ENCODE peak calls at places on chromosomes 5 and 9, in five cellular contexts. One of them, this sample, is unnamed.

GRCh38 chr9:35673132-35673997 is at the start of gene CA9:
- DNase-seq in kidney epithelial cell: no peak
- DNase-seq in Caco-2: no peak
- DNase-seq in choroid plexus epithelial cell: no peak
- DNase-seq in transverse colon: peak; percentile 49
- DNase-seq in this sample: no peak

GRCh38 chr5:33788922-33789321 is 102.9 kb downstream of the ADAMTS12 start:
- DNase-seq in choroid plexus epithelial cell: peak; percentile 97
- DNase-seq in kidney epithelial cell: peak; percentile 93
- DNase-seq in Caco-2: no peak
- DNase-seq in transverse colon: no peak
- DNase-seq in this sample: peak; percentile 98

GRCh38 chr5:147461915-147462314 is 48.0 kb downstream of the DPYSL3 start:
- DNase-seq in Caco-2: no peak
- DNase-seq in transverse colon: no peak
- DNase-seq in kidney epithelial cell: no peak
- DNase-seq in choroid plexus epithelial cell: peak; percentile 22
- DNase-seq in this sample: no peak

GRCh38 chr9:91144782-91145181 is 216.9 kb downstream of the AUH start:
- DNase-seq in kidney epithelial cell: no peak
- DNase-seq in Caco-2: no peak
- DNase-seq in choroid plexus epithelial cell: no peak
- DNase-seq in transverse colon: no peak
- DNase-seq in this sample: peak; percentile 28

GRCh38 chr5:885529-885928 is 7.1 kb downstream of the BRD9 start:
- DNase-seq in transverse colon: no peak
- DNase-seq in Caco-2: peak; percentile 23
- DNase-seq in kidney epithelial cell: no peak
- DNase-seq in choroid plexus epithelial cell: no peak
- DNase-seq in this sample: no peak

GRCh38 chr5:38162625-38163024 is 95.7 kb upstream of the EGFLAM start:
- DNase-seq in Caco-2: no peak
- DNase-seq in choroid plexus epithelial cell: peak; percentile 1
- DNase-seq in transverse colon: no peak
- DNase-seq in kidney epithelial cell: no peak
- DNase-seq in this sample: no peak

GRCh38 chr9:86093788-86094555 is 5.4 kb downstream of the GOLM1 start:
- DNase-seq in kidney epithelial cell: no peak
- DNase-seq in transverse colon: peak; percentile 87
- DNase-seq in choroid plexus epithelial cell: peak; percentile 77
- DNase-seq in Caco-2: peak; percentile 94
- DNase-seq in this sample: peak; percentile 47

GRCh38 chr9:93713716-93714115 is 137.3 kb downstream of the PHF2 start:
- DNase-seq in choroid plexus epithelial cell: peak; percentile 11
- DNase-seq in transverse colon: no peak
- DNase-seq in Caco-2: no peak
- DNase-seq in kidney epithelial cell: no peak
- DNase-seq in this sample: no peak

GRCh38 chr5:170861855-170862766 is at the start of gene RANBP17:
- DNase-seq in kidney epithelial cell: no peak
- DNase-seq in choroid plexus epithelial cell: peak; percentile 88
- DNase-seq in transverse colon: peak; percentile 55
- DNase-seq in Caco-2: peak; percentile 84
- DNase-seq in this sample: peak; percentile 79

GRCh38 chr9:136339173-136339957 is 12.0 kb downstream of the GPSM1 start:
- DNase-seq in Caco-2: no peak
- DNase-seq in kidney epithelial cell: no peak
- DNase-seq in transverse colon: peak; percentile 79
- DNase-seq in choroid plexus epithelial cell: peak; percentile 74
- DNase-seq in this sample: peak; percentile 59

GRCh38 chr9:133707761-133708122 is 30.4 kb downstream of the SARDH start:
- DNase-seq in choroid plexus epithelial cell: no peak
- DNase-seq in kidney epithelial cell: no peak
- DNase-seq in Caco-2: no peak
- DNase-seq in transverse colon: no peak
- DNase-seq in this sample: no peak

GRCh38 chr9:137320555-137321384 is 18.7 kb upstream of the NRARP start:
- DNase-seq in Caco-2: peak; percentile 38
- DNase-seq in kidney epithelial cell: no peak
- DNase-seq in transverse colon: peak; percentile 17
- DNase-seq in choroid plexus epithelial cell: no peak
- DNase-seq in this sample: no peak

GRCh38 chr5:127969651-127970050 is 113.9 kb upstream of the SLC12A2 start:
- DNase-seq in Caco-2: no peak
- DNase-seq in choroid plexus epithelial cell: no peak
- DNase-seq in kidney epithelial cell: no peak
- DNase-seq in transverse colon: no peak
- DNase-seq in this sample: no peak

GRCh38 chr9:99831857-99832557 is 10.3 kb downstream of the NR4A3 start:
- DNase-seq in kidney epithelial cell: no peak
- DNase-seq in Caco-2: no peak
- DNase-seq in choroid plexus epithelial cell: no peak
- DNase-seq in transverse colon: no peak
- DNase-seq in this sample: no peak

GRCh38 chr5:61085885-61086284 is 76.4 kb downstream of the SMIM15 start:
- DNase-seq in kidney epithelial cell: no peak
- DNase-seq in transverse colon: no peak
- DNase-seq in Caco-2: no peak
- DNase-seq in choroid plexus epithelial cell: no peak
- DNase-seq in this sample: no peak
- TF ChIP-seq CTCF in kidney epithelial cell: no peak
- TF ChIP-seq CTCF in transverse colon: no peak
- TF ChIP-seq CTCF in Caco-2: no peak
- TF ChIP-seq CTCF in choroid plexus epithelial cell: no peak
- TF ChIP-seq CTCF in this sample: no peak

GRCh38 chr5:62307364-62307689 is 1.3 kb downstream of the KIF2A start:
- DNase-seq in kidney epithelial cell: no peak
- DNase-seq in transverse colon: no peak
- DNase-seq in choroid plexus epithelial cell: no peak
- DNase-seq in Caco-2: no peak
- DNase-seq in this sample: no peak

GRCh38 chr5:62310426-62311105 is 4.6 kb downstream of the KIF2A start:
- DNase-seq in Caco-2: no peak
- DNase-seq in kidney epithelial cell: no peak
- DNase-seq in transverse colon: no peak
- DNase-seq in choroid plexus epithelial cell: no peak
- DNase-seq in this sample: no peak

GRCh38 chr5:62309107-62309506 is 3.1 kb downstream of the KIF2A start:
- DNase-seq in choroid plexus epithelial cell: no peak
- DNase-seq in transverse colon: no peak
- DNase-seq in Caco-2: no peak
- DNase-seq in kidney epithelial cell: no peak
- DNase-seq in this sample: no peak

GRCh38 chr5:62306494-62307363 is 723 bp downstream of the KIF2A start:
- DNase-seq in kidney epithelial cell: no peak
- DNase-seq in transverse colon: peak; percentile 49
- DNase-seq in Caco-2: peak; percentile 45
- DNase-seq in choroid plexus epithelial cell: peak; percentile 52
- DNase-seq in this sample: peak; percentile 37

GRCh38 chr5:62308439-62308838 is 2.4 kb downstream of the KIF2A start:
- DNase-seq in choroid plexus epithelial cell: no peak
- DNase-seq in Caco-2: no peak
- DNase-seq in transverse colon: no peak
- DNase-seq in kidney epithelial cell: no peak
- DNase-seq in this sample: no peak
- H3K4me3 ChIP-seq in choroid plexus epithelial cell: no peak overlapping the region
- H3K4me3 ChIP-seq in Caco-2: no peak overlapping the region
- H3K4me3 ChIP-seq in transverse colon: no peak overlapping the region
- H3K4me3 ChIP-seq in kidney epithelial cell: no peak overlapping the region
- H3K4me3 ChIP-seq in this sample: no peak overlapping the region

DNA sequence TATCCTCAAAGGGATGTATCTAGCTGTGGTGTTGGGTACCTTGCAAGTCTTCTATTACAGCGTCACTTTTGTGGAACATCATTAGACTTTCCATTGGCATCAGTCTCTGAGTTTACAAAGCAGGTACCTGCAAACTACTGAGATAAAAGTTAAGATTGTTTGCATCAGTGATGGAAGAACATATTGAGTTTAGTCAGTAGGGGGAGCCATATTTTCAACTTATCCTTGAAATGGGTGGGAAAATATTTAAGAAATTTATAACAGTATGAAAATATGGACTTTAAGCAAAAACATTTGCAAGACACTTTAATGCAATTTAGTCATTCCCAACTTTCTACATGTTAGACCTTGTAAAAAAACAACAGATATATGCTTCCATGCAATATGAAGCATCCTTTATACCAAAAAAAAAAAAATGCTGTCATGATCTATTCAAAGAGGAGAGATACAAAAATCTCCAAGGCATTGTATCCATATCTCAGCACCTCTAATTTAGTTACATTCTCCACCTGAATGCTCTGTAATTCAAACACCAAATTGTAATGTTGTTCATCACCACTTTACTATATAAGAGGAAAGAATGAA is 98.6 kb upstream of the ADAMTS19 start:
- DNase-seq in transverse colon: no peak
- DNase-seq in Caco-2: no peak
- DNase-seq in choroid plexus epithelial cell: peak; percentile 36
- DNase-seq in kidney epithelial cell: no peak
- DNase-seq in this sample: peak; percentile 32
- TF ChIP-seq CTCF in transverse colon: peak; percentile 33
- TF ChIP-seq CTCF in Caco-2: peak; percentile 47
- TF ChIP-seq CTCF in choroid plexus epithelial cell: peak; percentile 51
- TF ChIP-seq CTCF in kidney epithelial cell: peak; percentile 56
- TF ChIP-seq CTCF in this sample: peak; percentile 54

DNA sequence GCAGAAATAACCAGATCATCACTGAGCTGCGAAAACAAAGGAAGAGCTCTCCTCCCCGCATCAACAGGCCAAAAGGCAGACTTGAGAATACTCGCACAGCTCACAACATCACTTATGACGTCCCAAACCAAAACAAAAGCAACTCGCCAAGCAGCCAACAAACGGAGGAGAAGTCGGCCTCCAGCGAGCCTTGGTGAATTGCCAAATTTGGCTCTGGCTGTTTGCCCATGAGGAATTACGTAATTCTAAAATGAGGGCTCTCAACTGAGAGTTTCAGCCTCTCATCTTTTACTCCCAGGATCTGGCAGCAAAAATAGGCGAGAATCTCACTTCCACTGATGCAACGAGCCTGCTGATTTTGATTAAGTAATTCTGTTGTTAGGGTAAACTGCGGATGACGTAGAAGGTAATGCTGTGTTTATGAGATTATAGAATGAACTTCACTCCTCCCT is 51.7 kb upstream of the SEMA6A start:
- DNase-seq in choroid plexus epithelial cell: peak; percentile 90
- DNase-seq in kidney epithelial cell: no peak
- DNase-seq in Caco-2: no peak
- DNase-seq in transverse colon: peak; percentile 67
- DNase-seq in this sample: peak; percentile 81
- H3K4me3 ChIP-seq in choroid plexus epithelial cell: peak overlapping the region; percentile 3
- H3K4me3 ChIP-seq in kidney epithelial cell: no peak overlapping the region
- H3K4me3 ChIP-seq in Caco-2: no peak overlapping the region
- H3K4me3 ChIP-seq in transverse colon: no peak overlapping the region
- H3K4me3 ChIP-seq in this sample: no peak overlapping the region

GRCh38 chr9:95174038-95174437 is 143.5 kb downstream of the FANCC start:
- DNase-seq in choroid plexus epithelial cell: no peak
- DNase-seq in Caco-2: no peak
- DNase-seq in transverse colon: no peak
- DNase-seq in kidney epithelial cell: no peak
- DNase-seq in this sample: no peak
- TF ChIP-seq CTCF in choroid plexus epithelial cell: no peak
- TF ChIP-seq CTCF in Caco-2: no peak
- TF ChIP-seq CTCF in transverse colon: no peak
- TF ChIP-seq CTCF in kidney epithelial cell: no peak
- TF ChIP-seq CTCF in this sample: no peak

DNA sequence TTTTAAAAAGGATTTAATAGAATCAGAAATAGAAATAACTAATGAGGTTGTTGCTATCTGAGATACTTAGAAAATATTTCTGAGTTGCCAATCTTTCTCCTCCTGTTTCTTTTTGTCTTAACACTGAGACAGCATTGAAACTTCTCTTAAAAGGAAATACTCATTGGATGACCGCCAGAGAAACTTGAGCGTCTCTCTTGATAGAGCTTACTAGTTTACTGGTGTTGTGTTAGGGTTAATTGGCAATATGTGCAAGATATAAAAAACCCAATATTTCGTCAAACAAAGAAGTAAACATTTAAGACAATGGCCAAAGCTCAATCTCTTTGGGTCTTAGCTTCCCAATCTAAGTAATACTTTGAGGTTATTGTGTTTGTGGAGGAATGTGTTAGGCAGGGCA is 176.4 kb upstream of the CHD1 start:
- DNase-seq in kidney epithelial cell: no peak
- DNase-seq in transverse colon: no peak
- DNase-seq in choroid plexus epithelial cell: peak; percentile 52
- DNase-seq in Caco-2: no peak
- DNase-seq in this sample: peak; percentile 43
- H3K4me3 ChIP-seq in kidney epithelial cell: no peak overlapping the region
- H3K4me3 ChIP-seq in transverse colon: no peak overlapping the region
- H3K4me3 ChIP-seq in choroid plexus epithelial cell: no peak overlapping the region
- H3K4me3 ChIP-seq in Caco-2: no peak overlapping the region
- H3K4me3 ChIP-seq in this sample: no peak overlapping the region